ENCODE peak calls at places on chromosomes 11 and 22, in four cellular contexts. P, D, K and L are unnamed samples.

GRCh38 chr22:37012262-37012904 is 6.9 kb downstream of the TST start:
- DNase-seq in K (no peak), P (peak; percentile 58), D (peak; percentile 55), L (no peak)

GRCh38 chr11:44777537-44778199 is 50.9 kb downstream of the TSPAN18 start:
- DNase-seq in K (no peak), P (no peak), D (no peak), L (no peak)

GRCh38 chr11:33016654-33017053 is 976 bp downstream of the DEPDC7 start:
- DNase-seq in D (no peak), K (no peak), P (no peak), L (no peak)

GRCh38 chr11:61828629-61829407 is 718 bp downstream of the FADS2 start:
- DNase-seq in P (peak; percentile 56), K (peak; percentile 72), D (peak; percentile 62), L (peak; percentile 36)

GRCh38 chr11:46248270-46249102 is 29.0 kb upstream of the CREB3L1 start:
- DNase-seq in P (no peak), K (no peak), D (no peak), L (no peak)

GRCh38 chr11:124917115-124917637 is 1.9 kb upstream of the HEPN1 start:
- DNase-seq in K (no peak), P (no peak), D (no peak), L (no peak)

GRCh38 chr11:1092919-1093318 is 18.2 kb downstream of the MUC2 start:
- DNase-seq in P (no peak), D (no peak), K (no peak), L (no peak)

GRCh38 chr11:121814962-121815361 is 301.1 kb downstream of the BLID start:
- DNase-seq in P (no peak), D (no peak), K (no peak), L (no peak)

GRCh38 chr11:63939351-63939920 is 634 bp downstream of the NAA40 start:
- DNase-seq in D (no peak), K (no peak), P (no peak), L (no peak)
- H3K27ac ChIP-seq in D (peak overlapping the region; percentile 83), K (peak overlapping the region; percentile 47), P (peak overlapping the region; percentile 49), L (peak overlapping the region; percentile 49)

GRCh38 chr11:64639885-64640284 is 48.9 kb downstream of the SLC22A12 start:
- DNase-seq in D (no peak), P (no peak), K (no peak), L (no peak)
- H3K27me3 ChIP-seq in D (peaks cover 97% of the 10 kb centered on the region), P (peaks cover 93% of the 10 kb centered on the region), K (peaks cover 75% of the 10 kb centered on the region), L (peaks cover 24% of the 10 kb centered on the region)

GRCh38 chr11:108313444-108313843 is 90.6 kb downstream of the ATM start:
- DNase-seq in K (no peak), D (no peak), P (no peak), L (no peak)
- H3K36me3 ChIP-seq in K (peaks cover 53% of the 10 kb centered on the region), D (peaks cover 80% of the 10 kb centered on the region), P (no peaks in the 10 kb centered on the region), L (peaks cover 48% of the 10 kb centered on the region)

DNA sequence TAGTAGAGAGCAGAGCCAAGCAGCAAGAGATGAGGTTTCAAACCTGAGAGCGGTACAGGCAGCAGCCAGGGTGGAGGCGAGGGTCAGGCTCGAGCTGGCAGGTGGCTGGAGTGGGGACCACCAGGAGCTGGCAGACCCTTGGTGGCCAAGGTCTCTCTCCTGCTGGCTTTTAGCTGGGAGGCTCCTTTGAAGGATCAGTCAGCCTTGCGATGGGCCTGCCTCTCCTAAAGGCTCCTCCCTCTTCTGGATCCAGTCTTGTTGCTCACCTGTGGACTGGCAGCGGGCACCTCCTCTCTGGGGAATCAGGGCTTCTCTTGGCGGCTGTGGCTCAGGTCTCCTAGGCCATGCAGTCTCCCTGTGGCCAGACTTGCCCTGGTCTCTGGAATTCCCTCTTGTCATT is 24.8 kb downstream of the TPST2 start:
- DNase-seq in K (no peak), D (no peak), P (no peak), L (no peak)
- H3K27ac ChIP-seq in K (no peak overlapping the region), D (no peak overlapping the region), P (no peak overlapping the region), L (no peak overlapping the region)

DNA sequence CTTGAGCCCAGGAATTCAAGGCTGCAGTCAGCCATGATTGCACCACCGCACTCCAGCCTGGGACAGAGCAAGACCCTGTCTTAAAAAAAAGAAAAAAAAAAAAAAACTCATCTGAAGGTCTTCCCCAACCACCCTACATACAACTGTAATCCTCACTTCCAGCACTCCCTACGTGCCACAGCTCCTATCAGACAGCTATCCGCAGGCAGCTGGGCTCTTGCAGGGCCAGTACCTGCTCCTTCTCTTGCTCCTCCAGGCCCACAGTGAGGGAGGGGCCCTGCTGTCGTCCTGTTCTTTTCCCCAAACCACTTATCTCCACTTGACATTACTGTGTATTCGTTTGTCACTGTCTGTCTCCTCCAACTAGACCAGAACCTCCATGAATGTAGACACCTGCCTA is 156.1 kb upstream of the NECTIN1 start:
- DNase-seq in D (no peak), P (no peak), K (no peak), L (no peak)
- H3K27me3 ChIP-seq in D (peaks cover 13% of the 10 kb centered on the region), P (peaks cover 15% of the 10 kb centered on the region), K (no peaks in the 10 kb centered on the region), L (no peaks in the 10 kb centered on the region)

GRCh38 chr11:117188620-117189081 is 10.1 kb downstream of the SIDT2 start:
- DNase-seq in K (peak; percentile 80), D (no peak), P (no peak), L (no peak)

GRCh38 chr11:117189941-117190544 is 9.1 kb upstream of the TAGLN start:
- DNase-seq in K (peak; percentile 58), P (no peak), D (no peak), L (no peak)

GRCh38 chr11:117187428-117187798 is 8.9 kb downstream of the SIDT2 start:
- DNase-seq in P (no peak), D (no peak), K (no peak), L (no peak)

GRCh38 chr11:117187799-117188481 is 9.4 kb downstream of the SIDT2 start:
- DNase-seq in P (no peak), D (no peak), K (peak; percentile 61), L (no peak)

GRCh38 chr11:117189191-117189940 is 9.8 kb upstream of the TAGLN start:
- DNase-seq in K (peak; percentile 76), P (no peak), D (no peak), L (no peak)
- H3K36me3 ChIP-seq in K (peaks cover 46% of the 10 kb centered on the region), P (peaks cover 6% of the 10 kb centered on the region), D (peaks cover 88% of the 10 kb centered on the region), L (peaks cover 4% of the 10 kb centered on the region)